ENCODE peak calls at places on chromosomes 1 and 21, in six cellular contexts. One of them, this sample, is unnamed.

GRCh38 chr1:222928212-222928611 is 113.4 kb downstream of the DISP1 start:
- DNase-seq in colonic mucosa: peak
- DNase-seq in DND-41: no peak
- DNase-seq in GM23338: peak
- DNase-seq in ovary: peak
- DNase-seq in fibroblast of mammary gland: peak
- DNase-seq in this sample: no peak

GRCh38 chr1:230120949-230121381 is 53.9 kb downstream of the GALNT2 start:
- DNase-seq in colonic mucosa: peak
- DNase-seq in DND-41: peak
- DNase-seq in GM23338: peak
- DNase-seq in ovary: no peak
- DNase-seq in fibroblast of mammary gland: peak
- DNase-seq in this sample: no peak

GRCh38 chr1:221040716-221041275 is 161.6 kb downstream of the HLX start:
- DNase-seq in colonic mucosa: no peak
- DNase-seq in DND-41: no peak
- DNase-seq in GM23338: no peak
- DNase-seq in ovary: no peak
- DNase-seq in fibroblast of mammary gland: no peak
- DNase-seq in this sample: no peak

GRCh38 chr1:55464550-55464949 is 249.4 kb upstream of the USP24 start:
- DNase-seq in colonic mucosa: no peak
- DNase-seq in DND-41: no peak
- DNase-seq in GM23338: no peak
- DNase-seq in ovary: no peak
- DNase-seq in fibroblast of mammary gland: no peak
- DNase-seq in this sample: no peak

GRCh38 chr1:171486048-171486519 is 754 bp downstream of the PRRC2C start:
- DNase-seq in colonic mucosa: peak
- DNase-seq in DND-41: peak
- DNase-seq in GM23338: peak
- DNase-seq in ovary: no peak
- DNase-seq in fibroblast of mammary gland: peak
- DNase-seq in this sample: no peak

GRCh38 chr1:200435200-200435780 is 25.5 kb upstream of the ZNF281 start:
- DNase-seq in colonic mucosa: no peak
- DNase-seq in DND-41: no peak
- DNase-seq in GM23338: no peak
- DNase-seq in ovary: no peak
- DNase-seq in fibroblast of mammary gland: peak
- DNase-seq in this sample: no peak

GRCh38 chr1:89980605-89981004 is 14.3 kb upstream of the ZNF326 start:
- DNase-seq in colonic mucosa: no peak
- DNase-seq in DND-41: no peak
- DNase-seq in GM23338: peak
- DNase-seq in ovary: no peak
- DNase-seq in fibroblast of mammary gland: no peak
- DNase-seq in this sample: no peak

GRCh38 chr1:35269190-35269988 is 880 bp downstream of the ZMYM4 start:
- DNase-seq in colonic mucosa: peak
- DNase-seq in DND-41: peak
- DNase-seq in GM23338: peak
- DNase-seq in ovary: no peak
- DNase-seq in fibroblast of mammary gland: peak
- DNase-seq in this sample: no peak

GRCh38 chr1:171138973-171139372 is 46.1 kb upstream of the FMO2 start:
- DNase-seq in colonic mucosa: no peak
- DNase-seq in DND-41: no peak
- DNase-seq in GM23338: no peak
- DNase-seq in ovary: no peak
- DNase-seq in fibroblast of mammary gland: peak
- DNase-seq in this sample: no peak

GRCh38 chr1:232524056-232524455 is 105.9 kb downstream of the SIPA1L2 start:
- DNase-seq in colonic mucosa: no peak
- DNase-seq in DND-41: no peak
- DNase-seq in GM23338: no peak
- DNase-seq in ovary: no peak
- DNase-seq in fibroblast of mammary gland: peak
- DNase-seq in this sample: no peak

GRCh38 chr1:6601865-6602668 is 602 bp downstream of the KLHL21 start:
- DNase-seq in colonic mucosa: peak
- DNase-seq in DND-41: peak
- DNase-seq in GM23338: peak
- DNase-seq in ovary: peak
- DNase-seq in fibroblast of mammary gland: peak
- DNase-seq in this sample: peak

GRCh38 chr1:51518730-51519047 is 377 bp downstream of the EPS15 start:
- DNase-seq in colonic mucosa: peak
- DNase-seq in DND-41: peak
- DNase-seq in GM23338: no peak
- DNase-seq in ovary: no peak
- DNase-seq in fibroblast of mammary gland: no peak
- DNase-seq in this sample: no peak

DNA sequence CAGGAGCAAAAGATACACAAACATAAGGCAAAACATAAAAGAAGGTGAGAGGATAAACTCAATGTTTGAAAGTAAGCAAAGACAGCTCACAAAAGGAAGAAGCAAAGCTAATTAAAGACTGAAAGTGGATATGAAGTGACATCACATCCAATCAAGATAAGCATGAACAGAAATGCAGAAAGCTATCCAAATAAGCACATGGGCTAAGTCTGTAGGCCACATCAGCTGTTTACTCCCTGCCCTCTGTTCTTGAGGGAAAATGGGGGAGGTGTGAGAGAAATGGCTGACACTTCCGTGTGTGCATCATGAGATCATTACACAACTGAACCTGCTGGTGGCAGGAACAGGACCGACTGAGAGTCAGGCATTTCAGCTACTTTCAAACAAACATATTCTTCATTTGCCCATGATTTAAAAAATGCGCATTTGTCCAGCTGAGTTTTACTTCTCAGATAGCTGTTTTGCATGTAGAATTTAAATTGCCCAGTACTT is 27.3 kb upstream of the MAN1A2 start:
- DNase-seq in colonic mucosa: peak
- DNase-seq in DND-41: no peak
- DNase-seq in GM23338: peak
- DNase-seq in ovary: no peak
- DNase-seq in fibroblast of mammary gland: peak
- DNase-seq in this sample: no peak
- TF ChIP-seq CTCF in colonic mucosa: no peak
- TF ChIP-seq CTCF in DND-41: peak
- TF ChIP-seq CTCF in GM23338: no peak
- TF ChIP-seq CTCF in ovary: no peak
- TF ChIP-seq CTCF in fibroblast of mammary gland: no peak
- TF ChIP-seq CTCF in this sample: peak

DNA sequence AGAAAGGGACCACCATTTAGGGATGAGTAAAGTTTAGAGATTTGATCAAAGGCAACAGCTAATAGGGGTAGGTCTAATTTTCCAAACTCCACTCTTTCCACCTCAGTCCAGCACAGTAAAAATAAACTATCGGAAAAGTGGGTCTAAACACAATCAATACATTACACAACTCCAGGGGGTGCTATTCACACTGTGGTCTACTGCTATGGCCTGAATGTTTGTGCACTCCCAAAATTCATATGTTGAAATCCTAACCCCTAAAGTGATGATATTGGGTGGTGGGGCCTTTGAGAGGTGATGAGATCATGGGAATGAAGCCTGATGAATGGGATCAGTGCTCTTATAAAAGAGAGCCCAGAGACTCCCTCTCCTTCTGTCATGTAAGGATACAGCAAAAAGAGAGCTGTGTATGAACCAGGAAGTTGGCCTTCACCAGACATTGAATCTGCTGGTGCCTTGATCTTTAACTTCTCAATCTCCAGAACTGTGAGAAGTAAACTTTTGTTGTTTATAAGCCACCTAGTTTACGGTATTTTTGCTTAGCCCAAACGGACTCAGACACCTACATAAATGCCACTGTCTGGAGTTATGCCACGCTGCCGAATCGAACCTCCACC is 193.9 kb downstream of the OMA1 start:
- DNase-seq in colonic mucosa: no peak
- DNase-seq in DND-41: no peak
- DNase-seq in GM23338: no peak
- DNase-seq in ovary: no peak
- DNase-seq in fibroblast of mammary gland: no peak
- DNase-seq in this sample: no peak
- TF ChIP-seq CTCF in colonic mucosa: no peak
- TF ChIP-seq CTCF in DND-41: peak
- TF ChIP-seq CTCF in GM23338: peak
- TF ChIP-seq CTCF in ovary: no peak
- TF ChIP-seq CTCF in fibroblast of mammary gland: no peak
- TF ChIP-seq CTCF in this sample: no peak

DNA sequence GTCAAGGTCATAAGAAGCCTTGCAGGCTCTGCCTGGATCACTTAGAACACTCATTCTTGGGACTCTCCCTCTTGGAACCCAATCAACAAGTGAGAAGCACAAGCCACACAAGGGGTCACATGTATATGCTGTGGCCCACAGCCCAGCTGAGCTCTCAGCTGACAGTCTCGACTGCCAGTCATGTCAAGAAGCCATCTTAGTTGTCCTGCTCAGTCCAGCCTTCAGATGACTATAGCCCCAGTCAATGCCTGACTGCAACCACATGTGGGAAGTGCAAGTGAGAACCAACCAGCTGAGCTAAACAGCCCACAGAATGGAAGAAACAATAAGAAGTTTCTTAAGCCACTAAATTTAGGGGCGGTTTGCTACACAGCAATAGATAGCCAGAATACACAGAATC is 356.0 kb downstream of the KCNH1 start:
- DNase-seq in colonic mucosa: no peak
- DNase-seq in DND-41: no peak
- DNase-seq in GM23338: no peak
- DNase-seq in ovary: no peak
- DNase-seq in fibroblast of mammary gland: no peak
- DNase-seq in this sample: no peak
- TF ChIP-seq CTCF in colonic mucosa: no peak
- TF ChIP-seq CTCF in DND-41: no peak
- TF ChIP-seq CTCF in GM23338: no peak
- TF ChIP-seq CTCF in ovary: no peak
- TF ChIP-seq CTCF in fibroblast of mammary gland: no peak
- TF ChIP-seq CTCF in this sample: no peak

DNA sequence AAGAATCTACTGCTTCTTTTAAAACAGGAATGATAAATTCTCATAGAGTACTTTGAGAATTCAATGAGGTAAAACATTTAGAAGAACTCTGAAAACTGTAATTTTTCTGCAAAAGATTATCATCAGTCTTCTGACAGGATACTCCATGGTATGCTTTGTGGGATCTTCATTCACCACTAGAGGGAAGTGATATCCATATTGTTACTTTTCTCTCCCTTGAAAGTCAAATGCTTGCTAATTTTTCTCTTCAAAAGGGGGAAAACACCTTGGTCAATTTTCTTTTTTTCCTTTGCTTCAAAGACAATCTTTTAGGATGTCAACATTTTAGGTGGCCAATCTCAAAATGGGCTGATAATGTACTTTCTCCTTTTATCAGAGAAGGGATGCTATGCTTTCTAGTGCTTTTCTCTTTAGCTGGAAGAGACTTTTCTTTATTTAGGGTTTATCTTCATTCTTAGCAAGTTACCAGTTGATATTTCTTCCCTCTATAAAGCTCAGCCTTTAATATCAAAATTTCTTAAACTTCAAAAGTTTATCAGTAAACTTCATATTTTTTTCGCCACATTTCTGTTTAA is 95.5 kb downstream of the NEGR1 start:
- DNase-seq in colonic mucosa: no peak
- DNase-seq in DND-41: no peak
- DNase-seq in GM23338: peak
- DNase-seq in ovary: no peak
- DNase-seq in fibroblast of mammary gland: peak
- DNase-seq in this sample: no peak
- TF ChIP-seq CTCF in colonic mucosa: no peak
- TF ChIP-seq CTCF in DND-41: peak
- TF ChIP-seq CTCF in GM23338: peak
- TF ChIP-seq CTCF in ovary: no peak
- TF ChIP-seq CTCF in fibroblast of mammary gland: peak
- TF ChIP-seq CTCF in this sample: peak

GRCh38 chr21:26965567-26966359 is 1.1 kb downstream of the ADAMTS5 start:
- DNase-seq in colonic mucosa: peak
- DNase-seq in DND-41: no peak
- DNase-seq in GM23338: peak
- DNase-seq in ovary: peak
- DNase-seq in fibroblast of mammary gland: peak
- DNase-seq in this sample: no peak
- TF ChIP-seq CTCF in colonic mucosa: no peak
- TF ChIP-seq CTCF in DND-41: no peak
- TF ChIP-seq CTCF in GM23338: peak
- TF ChIP-seq CTCF in ovary: peak
- TF ChIP-seq CTCF in fibroblast of mammary gland: peak
- TF ChIP-seq CTCF in this sample: no peak

DNA sequence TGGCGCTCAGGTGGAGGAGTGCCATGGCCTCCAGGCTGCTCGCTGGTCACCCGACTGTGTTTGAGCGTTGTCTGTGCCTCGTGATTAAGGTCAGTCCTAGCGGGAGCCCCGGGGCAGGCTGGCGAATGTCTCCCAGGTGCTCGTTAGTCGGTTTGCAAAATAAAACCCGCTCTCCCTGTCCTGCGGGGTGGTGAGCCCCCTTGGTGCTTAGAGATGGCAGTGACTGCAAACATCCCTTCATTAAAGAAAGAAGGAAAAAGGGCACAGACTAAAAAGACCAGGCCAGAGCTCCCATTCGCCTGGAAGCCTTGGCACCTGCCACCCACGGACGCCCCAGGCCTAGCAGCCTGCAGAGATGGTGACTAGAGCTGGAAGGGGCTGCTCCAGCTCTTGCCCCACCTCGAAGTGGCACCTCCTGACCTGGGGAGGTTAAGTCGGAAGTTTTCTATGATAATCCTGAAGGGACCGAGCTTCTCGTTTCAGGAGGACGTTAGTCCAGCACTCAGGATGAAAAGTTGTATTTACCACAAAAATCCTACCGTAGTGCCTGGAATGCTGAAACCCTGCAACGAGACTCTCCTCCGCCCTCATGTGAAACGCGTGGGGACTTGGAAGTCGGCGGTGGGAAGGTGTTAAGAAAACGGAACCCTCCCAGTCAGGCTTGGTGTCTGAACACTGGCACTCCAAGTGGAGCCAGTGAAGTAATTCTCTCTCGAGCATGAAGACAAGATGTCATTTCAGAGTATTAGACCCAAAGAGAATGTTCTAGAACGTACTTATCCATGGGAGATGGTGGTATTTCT is 24.6 kb downstream of the RIPK4 start:
- DNase-seq in colonic mucosa: no peak
- DNase-seq in DND-41: no peak
- DNase-seq in GM23338: no peak
- DNase-seq in ovary: no peak
- DNase-seq in fibroblast of mammary gland: no peak
- DNase-seq in this sample: no peak
- TF ChIP-seq CTCF in colonic mucosa: no peak
- TF ChIP-seq CTCF in DND-41: no peak
- TF ChIP-seq CTCF in GM23338: no peak
- TF ChIP-seq CTCF in ovary: no peak
- TF ChIP-seq CTCF in fibroblast of mammary gland: no peak
- TF ChIP-seq CTCF in this sample: no peak

DNA sequence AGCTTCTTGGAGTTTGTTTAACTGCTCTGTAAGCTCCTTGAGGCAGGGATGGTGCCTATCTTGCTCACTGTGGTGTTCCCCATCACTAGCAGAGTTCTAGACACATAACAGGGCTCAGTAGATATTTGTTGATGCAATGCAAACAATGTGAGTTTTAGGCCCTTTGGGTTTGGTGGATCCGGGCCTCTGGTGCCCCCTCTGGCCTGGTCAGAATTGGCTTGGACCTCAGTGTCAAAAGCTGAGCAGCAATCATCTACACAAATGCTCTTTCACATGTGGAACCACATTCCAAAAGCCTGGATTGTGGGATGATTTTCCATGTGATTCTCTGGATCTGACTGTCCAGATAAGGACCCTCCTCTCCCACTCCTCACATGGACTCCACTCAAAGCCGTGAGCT is 53.4 kb upstream of the BCAR3 start:
- DNase-seq in colonic mucosa: no peak
- DNase-seq in DND-41: no peak
- DNase-seq in GM23338: peak
- DNase-seq in ovary: no peak
- DNase-seq in fibroblast of mammary gland: peak
- DNase-seq in this sample: no peak
- TF ChIP-seq CTCF in colonic mucosa: no peak
- TF ChIP-seq CTCF in DND-41: no peak
- TF ChIP-seq CTCF in GM23338: peak
- TF ChIP-seq CTCF in ovary: no peak
- TF ChIP-seq CTCF in fibroblast of mammary gland: peak
- TF ChIP-seq CTCF in this sample: peak

This sample was measured in GM06990.